ENCODE peak calls at places on chromosomes 3 and 15, in ten cellular contexts. I is coronary artery, D is activated T-cell treated with anti-CD3 and anti-CD28 coated beads for 24 hours, P is A172, F is AG08396, L is NCI-H1930, M is T47D, X is GM23248, J is H54, W is tibial nerve. N is an unnamed sample.
A peak's percentile ranks its signal among the peaks of the same experiment; 100 is the strongest.

GRCh38 chr3:3627104-3627503 is 172.1 kb upstream of the LRRN1 start:
- DNase-seq in I (no peak), D (no peak), P (no peak), F (no peak), L (no peak), M (no peak), X (no peak), J (no peak), W (no peak), N (no peak)

GRCh38 chr3:165256554-165256953 is 60.4 kb upstream of the SLITRK3 start:
- DNase-seq in I (no peak), D (no peak), P (no peak), F (no peak), L (no peak), M (peak; percentile 37), X (no peak), J (no peak), W (no peak), N (no peak)

GRCh38 chr3:97952872-97953271 is 19.4 kb downstream of the RIOX2 start:
- DNase-seq in I (no peak), D (no peak), P (no peak), F (no peak), L (no peak), M (peak; percentile 52), X (peak; percentile 23), J (no peak), W (no peak), N (no peak)

GRCh38 chr3:191646242-191646641 is 185.3 kb downstream of the PYDC2 start:
- DNase-seq in I (no peak), D (no peak), P (no peak), F (no peak), L (no peak), M (no peak), X (no peak), J (no peak), W (no peak), N (no peak)

GRCh38 chr3:126360046-126360713 is 3.0 kb upstream of the KLF15 start:
- DNase-seq in I (no peak), D (no peak), P (no peak), F (no peak), L (no peak), M (no peak), X (no peak), J (no peak), W (peak; percentile 7), N (no peak)

GRCh38 chr3:58334013-58334321 is 1.3 kb downstream of the PXK start:
- DNase-seq in I (no peak), D (no peak), P (no peak), F (no peak), L (no peak), M (no peak), X (no peak), J (no peak), W (no peak), N (no peak)

GRCh38 chr3:42635111-42635510 is 18.4 kb upstream of the ZBTB47 start:
- DNase-seq in I (no peak), D (no peak), P (peak; percentile 40), F (no peak), L (no peak), M (no peak), X (peak; percentile 55), J (no peak), W (no peak), N (no peak)

GRCh38 chr3:139460096-139460495 is 16.2 kb downstream of the RBP2 start:
- DNase-seq in I (no peak), D (no peak), P (no peak), F (no peak), L (no peak), M (no peak), X (peak; percentile 3), J (no peak), W (no peak), N (no peak)

GRCh38 chr3:142817897-142818296 is 71.0 kb downstream of the PCOLCE2 start:
- DNase-seq in I (no peak), D (no peak), P (no peak), F (no peak), L (no peak), M (peak; percentile 49), X (no peak), J (no peak), W (no peak), N (peak; percentile 18)

GRCh38 chr3:157755254-157755653 is 252.0 kb upstream of the VEPH1 start:
- DNase-seq in I (no peak), D (no peak), P (no peak), F (no peak), L (no peak), M (no peak), X (no peak), J (no peak), W (no peak), N (no peak)

GRCh38 chr3:7280318-7280717 is 419.4 kb downstream of the GRM7 start:
- DNase-seq in I (no peak), D (no peak), P (no peak), F (no peak), L (no peak), M (no peak), X (no peak), J (no peak), W (no peak), N (no peak)

GRCh38 chr15:73688455-73688854 is 4.3 kb downstream of the CD276 start:
- DNase-seq in I (no peak), D (no peak), P (peak; percentile 46), F (peak; percentile 27), L (no peak), M (no peak), X (peak; percentile 61), J (no peak), W (no peak), N (peak; percentile 33)

GRCh38 chr3:30631237-30631961 is 25.0 kb downstream of the TGFBR2 start:
- DNase-seq in I (no peak), D (no peak), P (peak; percentile 67), F (no peak), L (no peak), M (no peak), X (peak; percentile 42), J (no peak), W (no peak), N (peak; percentile 66)

GRCh38 chr3:128242818-128243601 is 89.7 kb downstream of the EEFSEC start:
- DNase-seq in I (no peak), D (no peak), P (no peak), F (no peak), L (no peak), M (no peak), X (peak; percentile 12), J (no peak), W (no peak), N (no peak)

GRCh38 chr3:67018789-67019525 is 20.9 kb downstream of the KBTBD8 start:
- DNase-seq in I (no peak), D (no peak), P (no peak), F (no peak), L (no peak), M (no peak), X (no peak), J (no peak), W (no peak), N (peak; percentile 26)

GRCh38 chr3:172040078-172040975 is 949 bp downstream of the FNDC3B start:
- DNase-seq in I (peak; percentile 93), D (no peak), P (peak; percentile 59), F (peak; percentile 91), L (peak; percentile 19), M (peak; percentile 94), X (peak; percentile 91), J (peak; percentile 60), W (peak; percentile 56), N (peak; percentile 95)

GRCh38 chr3:185207931-185208746 is 45.7 kb downstream of the EHHADH start:
- DNase-seq in I (no peak), D (no peak), P (peak; percentile 3), F (no peak), L (no peak), M (no peak), X (peak; percentile 45), J (no peak), W (no peak), N (peak; percentile 37)

GRCh38 chr15:80434926-80435720 is 30.9 kb downstream of the ARNT2 start:
- DNase-seq in I (peak; percentile 53), D (no peak), P (no peak), F (no peak), L (no peak), M (no peak), X (no peak), J (no peak), W (no peak), N (no peak)

GRCh38 chr3:108459225-108459624 is 51.2 kb downstream of the MYH15 start:
- DNase-seq in I (no peak), D (no peak), P (no peak), F (no peak), L (no peak), M (no peak), X (no peak), J (no peak), W (no peak), N (no peak)

GRCh38 chr3:63400259-63400860 is 122.3 kb downstream of the SYNPR start:
- DNase-seq in I (no peak), D (no peak), P (no peak), F (no peak), L (no peak), M (no peak), X (peak; percentile 9), J (no peak), W (no peak), N (peak; percentile 13)

GRCh38 chr15:69044899-69045298 is 30.4 kb downstream of the NOX5 start:
- DNase-seq in I (no peak), D (no peak), P (peak; percentile 71), F (no peak), L (no peak), M (peak; percentile 47), X (peak; percentile 95), J (no peak), W (no peak), N (peak; percentile 76)

GRCh38 chr15:25693321-25694237 is 169.5 kb downstream of the ATP10A start:
- DNase-seq in I (no peak), D (peak; percentile 15), P (no peak), F (peak; percentile 66), L (no peak), M (peak; percentile 52), X (peak; percentile 48), J (no peak), W (no peak), N (peak; percentile 37)

N was measured in cardiac muscle cell.